ENCODE peak calls at places on chromosomes 11 and 22, in five cellular contexts. Q, U, N, V and X are unnamed samples. For H3K4me1, the result is how much of the 10 kb centered on the place peaks cover.

GRCh38 chr11:1837171-1838076 is 1.4 kb upstream of the TNNI2 start:
- DNase-seq in Q (peak), U (peak), N (peak), V (peak), X (peak)

GRCh38 chr11:83073248-83073647 is 1.6 kb upstream of the RAB30 start:
- DNase-seq in Q (no peak), U (no peak), N (no peak), V (no peak), X (no peak)

GRCh38 chr11:69832561-69833413 is 13.6 kb upstream of the FGF3 start:
- DNase-seq in Q (no peak), U (no peak), N (no peak), V (no peak), X (no peak)

GRCh38 chr11:68980776-68981065 is at the start of gene MRGPRD:
- DNase-seq in Q (no peak), U (no peak), N (no peak), V (no peak), X (no peak)

GRCh38 chr11:130705670-130706421 is 210.4 kb downstream of the SNX19 start:
- DNase-seq in Q (no peak), U (no peak), N (no peak), V (no peak), X (no peak)

GRCh38 chr22:39778055-39778454 is 115.5 kb downstream of the ENTHD1 start:
- DNase-seq in Q (no peak), U (no peak), N (no peak), V (no peak), X (no peak)

GRCh38 chr11:102306048-102306575 is 11.2 kb upstream of the BIRC3 start:
- DNase-seq in Q (no peak), U (peak), N (peak), V (no peak), X (no peak)

GRCh38 chr11:45745065-45745811 is 59.7 kb upstream of the SLC35C1 start:
- DNase-seq in Q (peak), U (no peak), N (no peak), V (no peak), X (no peak)

GRCh38 chr11:46868912-46869311 is 22.8 kb upstream of the CKAP5 start:
- DNase-seq in Q (no peak), U (no peak), N (no peak), V (no peak), X (no peak)

GRCh38 chr22:49005557-49005956 is 822.1 kb downstream of the BRD1 start:
- DNase-seq in Q (no peak), U (no peak), N (no peak), V (no peak), X (no peak)

GRCh38 chr11:61071208-61071681 is 31.0 kb upstream of the CD5 start:
- DNase-seq in Q (no peak), U (peak), N (no peak), V (peak), X (no peak)

GRCh38 chr11:46555269-46556054 is 38.4 kb downstream of the AMBRA1 start:
- DNase-seq in Q (no peak), U (no peak), N (no peak), V (no peak), X (no peak)

GRCh38 chr11:46618789-46619188 is 1.4 kb downstream of the ATG13 start:
- DNase-seq in Q (no peak), U (no peak), N (no peak), V (no peak), X (no peak)

GRCh38 chr11:68959465-68960298 is 21.1 kb downstream of the MRGPRD start:
- DNase-seq in Q (no peak), U (no peak), N (no peak), V (no peak), X (no peak)

GRCh38 chr11:94574193-94574961 is 7.2 kb downstream of the PIWIL4 start:
- DNase-seq in Q (no peak), U (no peak), N (no peak), V (no peak), X (no peak)

GRCh38 chr22:28594784-28595324 is 84.8 kb downstream of the TTC28 start:
- DNase-seq in Q (no peak), U (no peak), N (no peak), V (no peak), X (peak)

GRCh38 chr22:30314918-30315317 is 11.8 kb downstream of the TBC1D10A start:
- DNase-seq in Q (no peak), U (no peak), N (no peak), V (no peak), X (no peak)

GRCh38 chr11:90738799-90739198 is 516.0 kb upstream of the CHORDC1 start:
- DNase-seq in Q (no peak), U (no peak), N (no peak), V (no peak), X (no peak)

GRCh38 chr22:29793396-29793795 is 26.2 kb downstream of the UQCR10 start:
- DNase-seq in Q (no peak), U (no peak), N (no peak), V (no peak), X (no peak)

GRCh38 chr22:20741634-20742581 is 32.0 kb upstream of the SERPIND1 start:
- DNase-seq in Q (no peak), U (peak), N (no peak), V (peak), X (peak)

GRCh38 chr22:50190182-50190951 is 4.7 kb downstream of the TRABD start:
- DNase-seq in Q (peak), U (peak), N (peak), V (peak), X (peak)

GRCh38 chr22:17873804-17874203 is 99.5 kb upstream of the BID start:
- DNase-seq in Q (no peak), U (no peak), N (no peak), V (no peak), X (no peak)

GRCh38 chr22:17873116-17873515 is 98.8 kb upstream of the BID start:
- DNase-seq in Q (no peak), U (no peak), N (no peak), V (no peak), X (no peak)

GRCh38 chr22:17871726-17872458 is 97.6 kb upstream of the BID start:
- DNase-seq in Q (peak), U (no peak), N (no peak), V (no peak), X (no peak)

GRCh38 chr22:17874231-17874630 is 100.0 kb upstream of the BID start:
- DNase-seq in Q (no peak), U (no peak), N (no peak), V (no peak), X (no peak)

GRCh38 chr22:17872491-17872890 is 98.2 kb upstream of the BID start:
- DNase-seq in Q (no peak), U (no peak), N (no peak), V (no peak), X (no peak)
- H3K4me3 ChIP-seq in Q (no peak), U (no peak), N (no peak), V (no peak), X (no peak)

GRCh38 chr22:36358533-36359171 is 29.1 kb downstream of the MYH9 start:
- DNase-seq in Q (no peak), U (no peak), N (peak), V (no peak), X (no peak)

GRCh38 chr22:36359172-36359973 is 28.4 kb downstream of the MYH9 start:
- DNase-seq in Q (no peak), U (no peak), N (peak), V (no peak), X (no peak)

GRCh38 chr22:36355362-36355761 is 32.4 kb downstream of the MYH9 start:
- DNase-seq in Q (no peak), U (no peak), N (peak), V (no peak), X (peak)

GRCh38 chr22:36355894-36356293 is 31.9 kb downstream of the MYH9 start:
- DNase-seq in Q (no peak), U (no peak), N (peak), V (no peak), X (no peak)

GRCh38 chr22:36356708-36357694 is 30.8 kb downstream of the MYH9 start:
- DNase-seq in Q (no peak), U (no peak), N (peak), V (no peak), X (no peak)
- TF ChIP-seq CTCF in Q (no peak), U (no peak), N (no peak), V (peak), X (no peak)

GRCh38 chr22:42711281-42711731 is 9.4 kb downstream of the A4GALT start:
- DNase-seq in Q (no peak), U (no peak), N (no peak), V (no peak), X (no peak)
- H3K4me1 ChIP-seq in Q (half or more), U (under half), N (under half), V (under half), X (under half)

GRCh38 chr11:125141178-125141577 is 23.4 kb upstream of the PKNOX2 start:
- DNase-seq in Q (no peak), U (no peak), N (no peak), V (no peak), X (no peak)
- H3K4me3 ChIP-seq in Q (no peak), U (no peak), N (no peak), V (no peak), X (no peak)

GRCh38 chr22:35739642-35740041 is 22.0 kb downstream of the APOL5 start:
- DNase-seq in Q (no peak), U (no peak), N (no peak), V (no peak), X (no peak)
- TF ChIP-seq CTCF in Q (peak), U (no peak), N (no peak), V (no peak), X (no peak)

DNA sequence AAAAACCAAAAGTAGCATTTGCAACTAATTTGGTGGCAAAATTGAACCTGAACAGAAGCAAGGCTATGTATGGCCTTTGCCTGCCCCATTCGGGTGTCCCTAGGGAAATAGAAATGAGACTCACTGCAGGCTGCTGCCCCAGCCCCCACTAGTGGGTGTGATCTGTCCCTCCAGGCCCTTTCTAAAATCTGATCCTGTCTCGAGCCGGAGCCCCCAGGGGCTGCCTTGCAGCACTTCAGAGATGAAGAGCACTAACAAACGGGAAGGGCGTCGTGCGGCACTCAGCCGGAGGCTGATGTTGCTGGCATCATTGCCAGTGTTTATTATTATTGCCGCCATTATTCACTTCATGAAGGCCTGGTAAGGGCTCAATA is 43.2 kb downstream of the CD82 start:
- DNase-seq in Q (no peak), U (no peak), N (no peak), V (no peak), X (no peak)
- H3K4me1 ChIP-seq in Q (half or more), U (under half), N (under half), V (half or more), X (under half)

GRCh38 chr11:809287-810039 is at the start of gene RPLP2:
- DNase-seq in Q (peak), U (peak), N (peak), V (peak), X (peak)
- H3K4me3 ChIP-seq in Q (peak), U (peak), N (peak), V (peak), X (peak)

GRCh38 chr22:44807915-44808690 is 55.7 kb downstream of the ARHGAP8 start:
- DNase-seq in Q (no peak), U (no peak), N (no peak), V (no peak), X (no peak)
- TF ChIP-seq CTCF in Q (no peak), U (no peak), N (no peak), V (no peak), X (no peak)

DNA sequence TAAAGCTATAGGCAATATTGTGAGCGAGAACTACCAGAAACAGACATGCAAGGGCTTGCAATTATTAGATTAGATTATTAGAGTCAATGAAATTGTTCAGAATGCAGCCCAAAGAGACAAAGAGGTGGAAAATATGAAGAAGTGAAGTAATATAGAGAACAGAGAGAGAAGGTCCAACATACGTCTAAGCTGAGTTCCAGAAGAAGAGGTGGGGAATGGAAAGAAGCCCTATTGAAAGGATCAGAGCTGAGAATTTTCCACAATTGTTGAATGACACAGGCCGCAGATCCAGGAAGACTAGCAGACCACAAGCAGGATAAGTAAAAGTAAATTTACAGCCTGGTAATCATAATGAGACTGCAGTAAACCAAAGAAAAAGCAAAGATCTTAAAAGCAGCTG is 93.2 kb downstream of the EXT2 start:
- DNase-seq in Q (no peak), U (no peak), N (no peak), V (no peak), X (no peak)
- H3K4me1 ChIP-seq in Q (under half), U (under half), N (under half), V (under half), X (under half)